ENCODE peak calls at places on chromosomes 13 and 19, in five cellular contexts. C is choroid plexus epithelial cell, M is lower lobe of right lung, E is AG04449, T is IMR-90. K is an unnamed sample.

GRCh38 chr19:50785329-50785922 is 4.8 kb upstream of the ACP4 start:
- DNase-seq in C (no peak), M (no peak), E (no peak), T (no peak), K (no peak)

GRCh38 chr13:78816154-78816553 is 157.2 kb upstream of the OBI1 start:
- DNase-seq in C (no peak), M (no peak), E (no peak), T (no peak), K (no peak)

GRCh38 chr19:38759590-38760003 is 13.7 kb downstream of the LGALS7 start:
- DNase-seq in C (no peak), M (no peak), E (no peak), T (no peak), K (no peak)

GRCh38 chr19:53812335-53812734 is 11.8 kb downstream of the NLRP12 start:
- DNase-seq in C (no peak), M (no peak), E (no peak), T (no peak), K (no peak)

GRCh38 chr13:27481766-27482165 is 31.4 kb upstream of the MTIF3 start:
- DNase-seq in C (peak; percentile 63), M (peak; percentile 63), E (no peak), T (peak; percentile 10), K (no peak)

GRCh38 chr19:19490247-19490968 is 24.9 kb downstream of the TSSK6 start:
- DNase-seq in C (peak; percentile 91), M (peak; percentile 70), E (peak; percentile 7), T (peak; percentile 82), K (peak; percentile 55)

GRCh38 chr19:7738023-7738422 is 6.1 kb upstream of the CLEC4G start:
- DNase-seq in C (no peak), M (no peak), E (no peak), T (no peak), K (no peak)

GRCh38 chr13:87999791-88000190 is 328.6 kb downstream of the SLITRK5 start:
- DNase-seq in C (peak; percentile 27), M (no peak), E (no peak), T (no peak), K (no peak)

GRCh38 chr19:33459691-33460090 is 61.9 kb downstream of the PEPD start:
- DNase-seq in C (peak; percentile 8), M (peak; percentile 32), E (no peak), T (no peak), K (no peak)

GRCh38 chr19:45508681-45508930 is 1.3 kb downstream of the VASP start:
- DNase-seq in C (no peak), M (no peak), E (no peak), T (no peak), K (no peak)

GRCh38 chr19:30073152-30074000 is 131.3 kb downstream of the URI1 start:
- DNase-seq in C (no peak), M (peak; percentile 13), E (no peak), T (no peak), K (no peak)

GRCh38 chr19:38634757-38635482 is 12.5 kb upstream of the ACTN4 start:
- DNase-seq in C (peak; percentile 69), M (peak; percentile 83), E (no peak), T (peak; percentile 54), K (no peak)

GRCh38 chr19:49973987-49974386 is 13.0 kb upstream of the SIGLEC11 start:
- DNase-seq in C (no peak), M (peak; percentile 64), E (no peak), T (no peak), K (no peak)

GRCh38 chr19:18310118-18310909 is 12.6 kb downstream of the LSM4 start:
- DNase-seq in C (no peak), M (no peak), E (no peak), T (no peak), K (no peak)

GRCh38 chr19:55600336-55601028 is 394 bp downstream of the ZNF524 start:
- DNase-seq in C (no peak), M (no peak), E (no peak), T (peak; percentile 54), K (no peak)

GRCh38 chr19:19540707-19541515 is 2.8 kb downstream of the CILP2 start:
- DNase-seq in C (peak; percentile 50), M (peak; percentile 65), E (no peak), T (no peak), K (no peak)

GRCh38 chr13:92896842-92897241 is 329.8 kb upstream of the GPC6 start:
- DNase-seq in C (peak; percentile 75), M (no peak), E (no peak), T (peak; percentile 21), K (no peak)

GRCh38 chr19:46674416-46675178 is 13.6 kb upstream of the DACT3 start:
- DNase-seq in C (peak; percentile 36), M (no peak), E (no peak), T (peak; percentile 7), K (no peak)

GRCh38 chr13:110580800-110581199 is 19.3 kb upstream of the RAB20 start:
- DNase-seq in C (peak; percentile 52), M (no peak), E (no peak), T (peak; percentile 33), K (no peak)

GRCh38 chr13:25692156-25692555 is 320.4 kb downstream of the ATP8A2 start:
- DNase-seq in C (no peak), M (no peak), E (no peak), T (no peak), K (no peak)

GRCh38 chr19:47729468-47729798 is 15.9 kb upstream of the NOP53 start:
- DNase-seq in C (peak; percentile 83), M (peak; percentile 83), E (no peak), T (peak; percentile 85), K (no peak)

GRCh38 chr13:94708031-94708571 is 4.2 kb downstream of the SOX21 start:
- DNase-seq in C (no peak), M (no peak), E (no peak), T (no peak), K (no peak)

GRCh38 chr13:41546372-41547252 is 89.3 kb downstream of the RGCC start:
- DNase-seq in C (peak; percentile 71), M (no peak), E (peak; percentile 60), T (peak; percentile 89), K (peak; percentile 40)

GRCh38 chr13:99752373-99752772 is 219.2 kb downstream of the ZIC5 start:
- DNase-seq in C (no peak), M (no peak), E (no peak), T (no peak), K (no peak)

GRCh38 chr19:1827566-1828278 is 15.6 kb upstream of the ATP8B3 start:
- DNase-seq in C (no peak), M (no peak), E (no peak), T (no peak), K (no peak)

GRCh38 chr19:1825909-1826556 is 14.0 kb upstream of the ATP8B3 start:
- DNase-seq in C (peak; percentile 74), M (peak; percentile 81), E (no peak), T (peak; percentile 56), K (no peak)

GRCh38 chr19:1824252-1824622 is 12.2 kb upstream of the ATP8B3 start:
- DNase-seq in C (no peak), M (no peak), E (no peak), T (no peak), K (no peak)

GRCh38 chr19:1828279-1829238 is 16.5 kb upstream of the ATP8B3 start:
- DNase-seq in C (no peak), M (no peak), E (no peak), T (no peak), K (no peak)

DNA sequence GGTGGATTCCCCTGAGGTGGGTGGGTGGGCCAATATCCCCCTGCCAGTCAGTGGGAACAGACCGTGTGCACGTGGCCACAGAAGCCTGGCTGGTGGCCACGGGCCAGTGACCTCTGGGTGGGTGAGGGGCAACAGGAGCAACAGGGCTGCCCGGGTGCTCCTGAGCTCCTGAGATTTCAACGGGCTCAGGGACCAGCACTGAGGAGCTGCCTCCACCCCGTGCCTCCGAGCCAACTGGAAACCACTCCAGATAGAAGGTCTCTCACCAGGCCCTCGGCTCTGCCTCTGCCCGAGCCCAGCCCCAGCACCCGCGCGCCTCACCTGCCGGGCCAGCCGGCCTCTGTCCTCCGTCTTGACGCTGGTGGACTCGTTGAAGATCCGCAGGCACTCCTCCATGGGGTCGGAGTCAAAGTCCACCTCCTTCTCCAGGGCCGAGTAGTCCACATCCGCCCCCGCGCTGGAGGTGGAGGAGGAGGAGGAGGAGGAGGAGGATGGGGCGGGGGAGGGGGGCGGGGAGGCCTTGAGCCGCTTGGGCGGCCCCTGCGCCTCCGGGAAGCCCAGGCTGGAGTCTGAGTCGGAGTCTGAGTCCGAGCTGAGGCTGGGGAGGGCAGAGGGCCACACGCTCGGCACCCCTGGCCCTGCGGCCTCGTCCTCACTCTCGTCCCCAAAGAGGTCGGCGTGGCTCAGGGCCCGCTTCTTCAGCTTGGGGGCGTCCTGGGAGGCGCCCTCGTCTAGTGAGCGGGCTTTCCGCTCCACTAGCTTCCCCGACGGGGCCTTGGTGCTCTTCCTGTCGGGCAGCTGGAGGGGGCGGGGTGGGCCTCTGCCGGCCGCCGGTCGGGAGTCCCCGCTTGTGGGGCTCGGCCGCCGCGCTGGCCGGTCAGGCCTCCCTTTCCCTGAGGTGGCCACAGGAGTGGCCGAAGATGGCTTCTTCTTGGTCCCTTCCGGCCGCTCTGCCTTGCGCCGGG is 14.8 kb upstream of the ATP8B3 start:
- DNase-seq in C (no peak), M (no peak), E (no peak), T (no peak), K (no peak)
- H3K4me3 ChIP-seq in C (no peak overlapping the region), M (no peak overlapping the region), E (no peak overlapping the region), T (no peak overlapping the region), K (no peak overlapping the region)

DNA sequence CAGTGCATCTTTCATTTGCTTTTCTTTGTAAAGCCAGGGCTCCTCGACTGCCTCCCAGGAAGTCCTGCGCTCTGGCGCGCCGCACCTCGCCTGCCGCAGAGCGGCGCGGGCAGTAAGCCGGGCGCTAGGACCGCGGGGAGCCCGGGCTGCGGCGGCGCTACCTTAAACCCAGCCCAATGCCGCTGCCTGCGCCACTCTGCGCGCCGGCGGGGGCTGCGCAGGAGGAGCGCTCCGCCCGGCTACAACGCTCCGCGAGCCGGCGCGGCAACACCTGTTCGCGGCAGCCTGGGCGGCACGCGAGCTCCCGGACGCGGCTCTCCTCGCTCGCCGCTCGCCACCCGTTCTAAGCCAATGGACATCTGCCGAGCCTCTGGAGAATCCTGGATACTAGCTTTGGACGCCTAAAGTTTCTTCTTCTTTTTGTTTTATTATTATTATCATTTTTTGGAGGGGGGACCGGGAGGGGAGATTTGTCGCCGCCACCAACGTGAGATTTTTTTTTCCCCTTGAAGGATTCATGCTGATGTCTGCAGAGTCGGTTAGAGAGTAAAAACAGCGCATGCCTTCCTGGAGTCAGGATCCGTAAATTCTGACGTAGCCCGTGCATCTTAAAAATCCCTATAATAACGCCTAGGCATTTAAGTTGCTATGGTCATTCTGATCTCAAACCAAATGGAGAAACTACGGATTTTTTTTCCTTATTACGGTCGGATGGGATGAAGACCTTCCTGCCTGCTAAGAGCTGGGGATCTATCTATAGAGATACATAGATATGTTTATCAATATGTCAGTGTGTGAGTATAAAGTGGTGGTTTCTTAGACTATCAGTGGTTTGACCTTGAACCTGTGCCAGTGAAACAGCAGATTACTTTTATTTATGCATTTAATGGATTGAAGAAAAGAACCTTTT is at the start of gene FGF9:
- DNase-seq in C (peak; percentile 81), M (peak; percentile 85), E (peak; percentile 3), T (peak; percentile 79), K (peak; percentile 14)
- TF ChIP-seq CTCF in C (no peak), M (no peak), E (no peak), T (peak; percentile 18), K (no peak)

DNA sequence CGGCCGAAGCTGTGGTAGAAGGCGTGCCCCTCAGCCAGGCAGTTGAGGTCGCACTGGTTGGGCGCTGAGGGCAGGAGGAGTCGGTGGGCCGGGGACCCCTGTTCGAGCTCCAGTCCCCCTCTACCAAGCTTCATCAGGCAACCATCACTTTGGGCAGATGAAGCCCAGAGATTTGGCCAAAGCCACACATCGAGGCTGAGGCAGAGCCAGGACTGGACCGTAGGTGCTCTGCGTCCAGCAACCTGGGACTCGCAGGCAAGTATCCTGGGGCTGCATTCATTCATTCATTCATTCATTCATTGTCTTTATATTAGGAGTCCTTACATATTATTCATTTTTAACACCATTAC is 4.3 kb downstream of the ADAMTSL5 start:
- DNase-seq in C (no peak), M (no peak), E (no peak), T (no peak), K (no peak)
- H3K4me3 ChIP-seq in C (peak overlapping the region; percentile 38), M (peak overlapping the region; percentile 55), E (peak overlapping the region; percentile 48), T (no peak overlapping the region), K (no peak overlapping the region)

GRCh38 chr19:23996549-23996948 is 81.9 kb downstream of the ZNF726 start:
- DNase-seq in C (peak; percentile 14), M (no peak), E (no peak), T (no peak), K (no peak)
- TF ChIP-seq CTCF in C (peak; percentile 53), M (peak; percentile 37), E (no peak), T (peak; percentile 17), K (peak; percentile 33)

K was measured in AG09309.